ENCODE peak calls at places on chromosomes 4 and X, in six cellular contexts. V is lower leg skin, E is heart left ventricle, L is breast epithelium, R is suprapubic skin, I is GM12878. J is an unnamed sample.

GRCh38 chr4:170990989-170991589 is 822.1 kb upstream of the GALNTL6 start:
- DNase-seq in V (no peak), E (no peak), L (no peak), R (no peak), I (no peak), J (peak; percentile 3)

GRCh38 chr4:106615961-106616360 is 247.4 kb upstream of the GIMD1 start:
- DNase-seq in V (no peak), E (no peak), L (no peak), R (no peak), I (no peak), J (no peak)

GRCh38 chr4:152591361-152591760 is 55.5 kb upstream of the FBXW7 start:
- DNase-seq in V (peak; percentile 91), E (peak; percentile 73), L (no peak), R (peak; percentile 78), I (no peak), J (peak; percentile 42)

GRCh38 chrX:144627947-144628346 is 619.4 kb upstream of the SPANXN1 start:
- DNase-seq in V (no peak), E (no peak), L (no peak), R (no peak), I (no peak), J (no peak)

GRCh38 chr4:114349543-114350175 is 248.9 kb upstream of the UGT8 start:
- DNase-seq in V (no peak), E (no peak), L (no peak), R (no peak), I (no peak), J (no peak)

GRCh38 chr4:23877758-23878229 is 12.1 kb downstream of the PPARGC1A start:
- DNase-seq in V (no peak), E (no peak), L (no peak), R (no peak), I (no peak), J (no peak)

GRCh38 chrX:15146515-15146914 is 123.4 kb downstream of the ASB9 start:
- DNase-seq in V (no peak), E (no peak), L (no peak), R (no peak), I (no peak), J (no peak)

GRCh38 chr4:66766557-66766956 is 778.7 kb downstream of the CENPC start:
- DNase-seq in V (no peak), E (no peak), L (no peak), R (no peak), I (no peak), J (no peak)

GRCh38 chr4:17326756-17327155 is 185.1 kb downstream of the QDPR start:
- DNase-seq in V (no peak), E (no peak), L (no peak), R (no peak), I (no peak), J (no peak)

GRCh38 chr4:8341691-8342090 is 72.1 kb downstream of the HTRA3 start:
- DNase-seq in V (peak; percentile 87), E (peak; percentile 83), L (no peak), R (no peak), I (no peak), J (peak; percentile 62)

GRCh38 chrX:107324493-107325310 is 118.3 kb downstream of the DNAAF6 start:
- DNase-seq in V (no peak), E (peak; percentile 59), L (no peak), R (no peak), I (no peak), J (peak; percentile 70)

GRCh38 chr4:176762661-176763308 is 29.9 kb downstream of the VEGFC start:
- DNase-seq in V (no peak), E (no peak), L (no peak), R (no peak), I (no peak), J (no peak)

GRCh38 chrX:130676861-130677260 is 226.1 kb downstream of the ENOX2 start:
- DNase-seq in V (no peak), E (no peak), L (no peak), R (no peak), I (no peak), J (no peak)

GRCh38 chrX:130758072-130758471 is 144.9 kb downstream of the ENOX2 start:
- DNase-seq in V (no peak), E (no peak), L (no peak), R (no peak), I (no peak), J (no peak)

GRCh38 chr4:185396724-185397402 is at the start of gene ANKRD37:
- DNase-seq in V (no peak), E (peak; percentile 65), L (peak; percentile 77), R (peak; percentile 76), I (no peak), J (peak; percentile 72)

GRCh38 chrX:20265726-20266681 is 705 bp downstream of the RPS6KA3 start:
- DNase-seq in V (peak; percentile 85), E (peak; percentile 61), L (peak; percentile 45), R (peak; percentile 70), I (no peak), J (peak; percentile 30)

GRCh38 chr4:25075129-25075528 is 44.4 kb upstream of the LGI2 start:
- DNase-seq in V (no peak), E (no peak), L (no peak), R (no peak), I (no peak), J (peak; percentile 73)

GRCh38 chr4:91113130-91113706 is 986.0 kb downstream of the CCSER1 start:
- DNase-seq in V (no peak), E (no peak), L (no peak), R (no peak), I (peak; percentile 5), J (no peak)

GRCh38 chrX:75291611-75292010 is 17.7 kb downstream of the UPRT start:
- DNase-seq in V (no peak), E (no peak), L (no peak), R (no peak), I (no peak), J (no peak)

GRCh38 chr4:174528226-174528625 is 5.9 kb upstream of the HPGD start:
- DNase-seq in V (no peak), E (no peak), L (no peak), R (no peak), I (no peak), J (no peak)

GRCh38 chrX:37712458-37712857 is 26.9 kb downstream of the XK start:
- DNase-seq in V (no peak), E (no peak), L (no peak), R (no peak), I (no peak), J (no peak)

GRCh38 chr4:100421356-100421978 is 96.4 kb downstream of the EMCN start:
- DNase-seq in V (no peak), E (no peak), L (no peak), R (no peak), I (no peak), J (no peak)

GRCh38 chrX:17689971-17690409 is 47.3 kb upstream of the SCML1 start:
- DNase-seq in V (no peak), E (no peak), L (no peak), R (no peak), I (peak; percentile 7), J (peak; percentile 33)

GRCh38 chrX:118520206-118520857 is 24.7 kb downstream of the DOCK11 start:
- DNase-seq in V (peak; percentile 54), E (no peak), L (no peak), R (no peak), I (no peak), J (no peak)

GRCh38 chr4:46146993-46147392 is 23.1 kb upstream of the GABRG1 start:
- DNase-seq in V (no peak), E (no peak), L (no peak), R (no peak), I (no peak), J (no peak)

GRCh38 chr4:42453612-42454011 is 56.3 kb downstream of the SHISA3 start:
- DNase-seq in V (no peak), E (no peak), L (no peak), R (no peak), I (peak; percentile 19), J (no peak)

GRCh38 chrX:34332336-34332735 is 200.2 kb upstream of the FAM47A start:
- DNase-seq in V (no peak), E (no peak), L (no peak), R (no peak), I (no peak), J (no peak)

GRCh38 chrX:13088155-13088485 is 43.7 kb upstream of the FAM9C start:
- DNase-seq in V (no peak), E (no peak), L (no peak), R (no peak), I (no peak), J (no peak)

GRCh38 chrX:13084611-13085010 is 40.2 kb upstream of the FAM9C start:
- DNase-seq in V (no peak), E (no peak), L (no peak), R (no peak), I (no peak), J (no peak)

GRCh38 chrX:13087322-13088154 is 43.1 kb upstream of the FAM9C start:
- DNase-seq in V (no peak), E (no peak), L (no peak), R (no peak), I (peak; percentile 99), J (no peak)

GRCh38 chrX:13086076-13086475 is 41.7 kb upstream of the FAM9C start:
- DNase-seq in V (no peak), E (no peak), L (no peak), R (no peak), I (no peak), J (no peak)

GRCh38 chrX:13085533-13085932 is 41.1 kb upstream of the FAM9C start:
- DNase-seq in V (no peak), E (no peak), L (no peak), R (no peak), I (peak; percentile 74), J (no peak)
- TF ChIP-seq POLR2A in V (no peak), E (no peak), L (no peak), R (no peak), I (peak; percentile 77), J (no peak)

GRCh38 chr4:6343950-6344408 is 74.3 kb downstream of the WFS1 start:
- DNase-seq in V (no peak), E (peak; percentile 54), L (no peak), R (no peak), I (no peak), J (no peak)
- TF ChIP-seq CTCF in V (no peak), E (no peak), L (no peak), R (no peak), I (peak; percentile 33), J (no peak)

DNA sequence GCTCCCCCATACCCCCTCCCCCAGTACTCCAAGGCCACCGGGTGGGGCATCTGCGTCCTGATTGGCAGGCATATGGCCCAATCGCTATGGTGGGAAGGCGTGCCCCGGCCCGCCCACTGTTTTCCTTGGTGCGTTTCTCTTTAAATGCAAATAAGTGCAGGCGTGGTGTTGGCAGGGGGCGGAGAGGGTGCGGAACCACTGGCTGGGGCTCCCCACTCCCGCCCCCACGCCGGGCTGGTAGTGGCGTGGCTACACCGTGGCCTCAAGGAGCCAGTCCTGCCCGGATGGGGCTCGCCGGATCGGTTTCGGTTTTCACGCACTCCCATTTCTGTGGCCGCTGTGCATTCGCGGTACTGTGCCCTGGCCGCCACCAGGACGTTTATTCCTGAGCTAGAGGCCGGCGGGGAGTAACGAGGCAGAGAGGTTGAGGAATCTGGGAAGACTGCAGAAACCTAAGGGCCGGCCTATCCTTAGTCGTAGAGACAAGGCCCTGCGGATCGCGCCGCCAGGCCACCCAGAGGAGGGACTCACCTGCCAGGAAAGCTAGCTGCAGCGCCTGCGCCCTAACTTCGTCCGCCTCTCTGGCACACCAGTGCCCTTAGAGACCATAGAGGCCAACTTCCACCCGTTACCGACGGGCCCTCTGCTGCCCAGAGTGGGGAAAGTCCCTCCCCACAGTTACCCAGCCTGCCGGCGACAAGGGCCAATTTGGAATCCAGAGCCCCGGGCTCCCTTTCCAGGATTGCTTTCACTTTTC is 405 bp upstream of the AMER1 start:
- DNase-seq in V (peak; percentile 98), E (peak; percentile 93), L (peak; percentile 91), R (peak; percentile 95), I (peak; percentile 71), J (peak; percentile 94)
- TF ChIP-seq POLR2A in V (no peak), E (peak; percentile 69), L (peak; percentile 47), R (peak; percentile 40), I (peak; percentile 92), J (peak; percentile 80)

GRCh38 chr4:97910005-97910404 is 233.3 kb downstream of the STPG2 start:
- DNase-seq in V (no peak), E (no peak), L (no peak), R (no peak), I (no peak), J (no peak)
- TF ChIP-seq CTCF in V (no peak), E (no peak), L (no peak), R (no peak), I (no peak), J (no peak)

J was measured in thyroid gland.